ENCODE peak calls at places on chromosomes 16 and 17, in five cellular contexts. F is A549; Y is CD4-positive, alpha-beta T cell; V is astrocyte of the spinal cord; I is neural crest cell. O is an unnamed sample.
A peak's percentile ranks its signal among the peaks of the same experiment; 100 is the strongest.

GRCh38 chr16:648071-648785 is 937 bp upstream of the WDR90 start:
- DNase-seq in F (peak; percentile 54), Y (no peak), V (no peak), I (no peak), O (no peak)

GRCh38 chr17:3907483-3908216 is 8.6 kb downstream of the P2RX1 start:
- DNase-seq in F (peak; percentile 40), Y (no peak), V (no peak), I (no peak), O (no peak)

GRCh38 chr17:67157732-67158639 is 87.0 kb downstream of the HELZ start:
- DNase-seq in F (peak; percentile 71), Y (no peak), V (peak; percentile 38), I (no peak), O (no peak)

GRCh38 chr17:50538549-50539410 is 6.2 kb downstream of the EPN3 start:
- DNase-seq in F (no peak), Y (no peak), V (no peak), I (no peak), O (no peak)

GRCh38 chr16:56748826-56749225 is 18.9 kb downstream of the NUP93 start:
- DNase-seq in F (no peak), Y (no peak), V (no peak), I (no peak), O (no peak)

GRCh38 chr17:12034538-12034937 is 13.9 kb downstream of the MAP2K4 start:
- DNase-seq in F (no peak), Y (no peak), V (no peak), I (no peak), O (no peak)

GRCh38 chr16:77767826-77768225 is 20.5 kb upstream of the VAT1L start:
- DNase-seq in F (no peak), Y (no peak), V (no peak), I (no peak), O (no peak)

GRCh38 chr17:412211-413015 is 59.8 kb upstream of the RPH3AL start:
- DNase-seq in F (peak; percentile 70), Y (peak; percentile 73), V (peak; percentile 64), I (peak; percentile 45), O (peak; percentile 63)

GRCh38 chr16:64964126-64964540 is 157.7 kb downstream of the CDH11 start:
- DNase-seq in F (no peak), Y (no peak), V (peak; percentile 73), I (no peak), O (no peak)

GRCh38 chr17:75417054-75417453 is 11.6 kb upstream of the GRB2 start:
- DNase-seq in F (no peak), Y (no peak), V (no peak), I (no peak), O (no peak)

GRCh38 chr16:425740-426114 is 278 bp downstream of the RAB11FIP3 start:
- DNase-seq in F (no peak), Y (peak; percentile 29), V (no peak), I (no peak), O (no peak)

DNA sequence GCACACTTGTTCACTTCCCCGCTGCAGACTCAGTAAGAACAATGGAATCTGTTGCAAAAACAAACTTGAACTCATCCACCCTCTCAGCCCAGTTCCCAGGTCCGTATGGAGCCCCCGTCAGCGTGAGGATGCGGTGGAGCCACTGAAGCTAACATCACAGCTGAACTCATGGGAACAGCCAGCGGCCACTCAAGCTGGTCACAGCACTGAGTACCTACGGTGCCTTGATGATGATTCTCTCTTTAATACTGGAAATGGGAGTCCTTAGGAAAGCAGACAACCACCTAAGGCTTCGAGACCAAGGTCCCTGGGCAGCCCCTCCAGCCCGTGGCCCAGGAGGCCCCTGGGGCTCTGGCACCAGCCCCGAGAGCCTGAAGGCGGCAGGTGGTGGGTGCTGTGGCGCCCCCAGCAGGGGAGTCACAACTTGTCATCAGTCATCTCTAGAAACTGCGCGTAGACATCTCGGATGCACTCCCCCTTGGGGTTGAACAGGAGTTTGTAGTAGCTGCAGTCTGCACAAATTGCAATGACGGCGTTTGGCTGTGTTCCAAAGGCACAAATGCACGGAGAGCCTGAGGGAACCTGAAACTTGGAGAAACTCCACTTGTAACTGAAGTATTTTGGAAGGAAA is 31.0 kb upstream of the RHOT1 start:
- DNase-seq in F (peak; percentile 68), Y (peak; percentile 29), V (peak; percentile 78), I (no peak), O (no peak)
- TF ChIP-seq CTCF in F (peak; percentile 28), Y (no peak), V (peak; percentile 42), I (peak; percentile 41), O (peak; percentile 54)

DNA sequence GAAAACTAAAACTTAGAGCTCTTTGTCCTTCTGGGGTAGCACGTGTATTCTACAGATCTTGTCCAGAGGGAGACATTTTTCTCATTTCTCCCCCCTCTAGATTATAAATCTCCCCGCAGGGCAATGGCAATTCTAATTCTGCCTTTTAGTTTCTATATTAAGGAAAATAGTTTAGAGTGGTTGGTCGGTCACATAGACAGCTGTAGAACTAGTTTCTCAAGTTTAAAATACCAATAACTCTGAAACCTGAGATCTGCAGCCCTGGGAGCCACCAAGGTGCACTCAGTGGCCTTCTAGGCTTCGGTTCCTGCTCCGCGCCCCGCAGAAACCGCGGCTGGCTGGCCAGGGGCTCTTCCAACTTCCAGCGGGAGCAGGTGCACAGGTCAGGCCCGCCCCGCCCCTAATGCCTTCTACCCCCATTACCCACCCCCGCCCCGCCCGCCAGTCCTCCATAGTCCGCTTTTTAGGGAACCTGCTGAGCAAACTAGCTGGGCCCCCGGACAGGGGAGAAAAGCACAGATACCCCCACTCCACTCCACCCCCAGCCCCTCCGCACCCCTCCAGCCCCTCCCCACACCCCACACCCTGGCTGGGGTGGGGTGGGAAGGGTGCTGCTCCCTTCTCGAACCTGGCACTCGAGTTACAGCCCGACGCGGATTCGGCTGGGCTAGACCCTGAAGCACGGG is 432 bp downstream of the SLFN11 start:
- DNase-seq in F (no peak), Y (peak; percentile 6), V (no peak), I (no peak), O (no peak)
- TF ChIP-seq CTCF in F (no peak), Y (no peak), V (no peak), I (no peak), O (no peak)

GRCh38 chr16:71474864-71475263 is 12.8 kb upstream of the ZNF23 start:
- DNase-seq in F (no peak), Y (no peak), V (peak; percentile 86), I (no peak), O (no peak)

GRCh38 chr16:71476457-71476856 is 12.7 kb downstream of the ZNF19 start:
- DNase-seq in F (no peak), Y (no peak), V (no peak), I (no peak), O (no peak)

GRCh38 chr16:71482569-71482968 is 6.6 kb downstream of the ZNF19 start:
- DNase-seq in F (no peak), Y (no peak), V (no peak), I (no peak), O (no peak)

GRCh38 chr16:71484006-71484893 is 4.9 kb downstream of the ZNF19 start:
- DNase-seq in F (peak; percentile 95), Y (peak; percentile 75), V (peak; percentile 95), I (peak; percentile 65), O (peak; percentile 68)

DNA sequence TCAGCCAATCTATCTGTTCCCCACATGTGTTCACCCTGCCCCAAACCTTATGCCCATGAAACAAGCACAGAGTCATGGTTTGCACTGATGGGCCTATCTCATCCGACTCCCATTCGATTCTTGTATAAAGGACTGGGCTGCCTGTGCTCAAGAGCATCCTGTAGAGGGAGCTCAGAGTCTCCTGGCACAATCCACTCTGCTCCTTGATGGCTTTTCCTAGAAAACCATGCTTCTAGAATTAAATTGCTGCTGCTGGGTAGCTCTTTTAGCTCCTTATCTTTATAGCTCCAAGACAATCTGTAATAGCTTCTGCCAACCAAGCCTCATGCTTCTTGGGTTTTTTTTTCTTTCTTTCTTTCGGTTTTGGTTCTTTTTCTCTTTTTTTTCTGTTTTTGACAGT is 9.7 kb downstream of the ZNF19 start:
- DNase-seq in F (peak; percentile 29), Y (no peak), V (peak; percentile 30), I (no peak), O (no peak)
- TF ChIP-seq CTCF in F (no peak), Y (no peak), V (peak; percentile 68), I (peak; percentile 62), O (no peak)

DNA sequence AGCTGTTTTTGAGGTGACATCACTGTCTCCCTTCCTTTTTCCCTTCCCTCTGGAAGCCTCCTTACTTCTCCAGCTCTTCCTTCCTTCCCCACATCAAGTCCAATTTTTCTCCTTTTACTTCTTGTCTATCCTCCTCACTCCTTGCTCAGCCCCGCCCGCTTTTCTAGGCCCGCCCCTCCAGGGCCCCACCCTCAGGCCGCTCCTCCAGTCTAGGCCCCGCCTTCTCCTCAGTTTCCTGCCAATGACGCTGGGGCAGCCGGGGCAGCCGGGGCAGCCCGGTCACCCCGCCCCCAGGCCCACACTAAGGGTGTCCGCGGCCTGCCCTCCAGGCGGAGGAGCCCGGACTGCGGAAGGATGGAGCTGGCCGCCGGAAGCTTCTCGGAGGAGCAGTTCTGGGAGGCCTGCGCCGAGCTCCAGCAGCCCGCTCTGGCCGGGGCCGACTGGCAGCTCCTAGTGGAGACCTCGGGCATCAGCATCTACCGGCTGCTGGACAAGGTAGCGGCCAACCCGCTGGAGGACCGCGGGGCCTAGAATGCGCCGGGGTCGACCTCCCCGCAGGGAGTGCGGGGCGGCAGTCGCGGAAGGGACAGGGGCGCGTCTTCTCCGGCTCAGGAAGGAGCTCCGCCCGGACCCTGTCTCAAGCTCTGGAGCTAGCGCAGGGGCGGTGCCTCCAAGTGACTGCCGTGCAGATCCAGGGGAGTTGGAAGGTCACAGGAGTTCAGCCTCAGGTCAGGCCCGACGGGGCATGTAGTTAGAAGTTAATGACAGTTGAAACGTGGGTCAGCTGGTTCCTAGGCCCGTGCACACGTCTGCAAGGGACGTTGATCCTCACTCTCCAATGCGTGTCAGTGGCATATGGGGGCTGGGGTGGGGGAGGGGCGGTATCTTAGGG is at the start of gene PCTP:
- DNase-seq in F (peak; percentile 94), Y (peak; percentile 77), V (peak; percentile 93), I (peak; percentile 89), O (peak; percentile 91)
- TF ChIP-seq CTCF in F (peak; percentile 5), Y (peak; percentile 49), V (peak; percentile 62), I (peak; percentile 57), O (peak; percentile 25)

GRCh38 chr17:1643293-1643998 is 2.1 kb downstream of the SCARF1 start:
- DNase-seq in F (peak; percentile 49), Y (peak; percentile 65), V (no peak), I (no peak), O (no peak)
- TF ChIP-seq CTCF in F (peak; percentile 33), Y (no peak), V (peak; percentile 26), I (peak; percentile 48), O (peak; percentile 27)

DNA sequence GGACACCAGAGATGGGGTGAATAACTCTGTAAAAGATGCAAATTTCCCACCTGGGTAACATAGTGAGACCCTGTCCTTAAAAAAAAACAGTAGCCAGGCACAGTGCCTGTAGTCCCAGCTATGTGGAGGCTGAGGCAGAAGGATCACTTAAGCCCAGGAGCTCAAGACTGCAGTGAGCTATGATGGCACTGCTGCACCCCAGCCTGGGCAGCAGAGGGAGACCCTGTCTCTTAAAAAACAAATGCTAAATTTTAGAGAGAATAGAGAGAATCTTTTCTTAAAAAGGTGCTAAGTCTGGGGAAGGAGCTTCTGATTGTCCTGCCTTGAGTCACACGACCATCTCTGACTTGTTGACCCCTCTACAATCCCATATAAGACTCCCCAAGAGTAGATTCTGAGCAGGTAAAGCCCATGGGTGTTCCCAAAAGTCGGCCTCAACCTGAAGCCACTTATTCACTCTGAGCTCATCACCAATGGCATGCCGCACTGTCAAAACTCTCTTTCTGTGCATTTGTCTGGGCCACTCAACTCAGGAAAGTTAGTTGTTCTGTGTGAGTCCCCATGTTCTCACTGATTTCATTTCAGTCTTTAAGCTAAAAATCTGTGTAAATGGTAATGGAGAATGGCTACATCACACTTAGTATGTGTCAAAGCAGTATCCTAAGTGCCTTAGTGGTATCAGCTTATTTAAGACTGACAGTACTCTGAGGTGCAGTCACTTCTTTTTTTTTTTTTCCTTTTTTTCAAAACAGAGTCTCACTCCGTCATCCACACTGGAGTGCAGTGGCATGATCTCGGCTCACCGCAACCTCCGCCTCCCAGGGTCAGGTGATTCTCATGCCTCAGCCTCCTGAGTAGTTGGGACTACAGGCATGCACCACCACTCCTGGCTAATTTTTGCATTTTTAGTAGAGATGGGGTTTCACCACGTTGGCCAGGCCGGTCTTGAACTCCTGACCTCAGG is 41.6 kb downstream of the PRKCB start:
- DNase-seq in F (peak; percentile 12), Y (peak; percentile 9), V (no peak), I (no peak), O (no peak)
- TF ChIP-seq CTCF in F (no peak), Y (peak; percentile 41), V (no peak), I (no peak), O (no peak)

O was measured in CD14-positive monocyte.